ENCODE peak calls at places on chromosomes 12 and 14, in four cellular contexts. One of them, this sample, is unnamed.

GRCh38 chr12:10395390-10395998 is 5.7 kb upstream of the KLRK1 start:
- DNase-seq in IMR-90: peak
- DNase-seq in mesendoderm: peak
- DNase-seq in H1: no peak
- DNase-seq in this sample: peak

GRCh38 chr14:33343016-33343415 is 404.3 kb downstream of the NPAS3 start:
- DNase-seq in IMR-90: no peak
- DNase-seq in mesendoderm: peak
- DNase-seq in H1: no peak
- DNase-seq in this sample: no peak

GRCh38 chr14:75771614-75772013 is 110.6 kb downstream of the TTLL5 start:
- DNase-seq in IMR-90: no peak
- DNase-seq in mesendoderm: no peak
- DNase-seq in H1: no peak
- DNase-seq in this sample: no peak

GRCh38 chr12:127588224-127588623 is 678.7 kb upstream of the TMEM132C start:
- DNase-seq in IMR-90: peak
- DNase-seq in mesendoderm: peak
- DNase-seq in H1: no peak
- DNase-seq in this sample: no peak

GRCh38 chr12:122144885-122145284 is 29.1 kb downstream of the IL31 start:
- DNase-seq in IMR-90: no peak
- DNase-seq in mesendoderm: no peak
- DNase-seq in H1: no peak
- DNase-seq in this sample: no peak

GRCh38 chr14:101579372-101580080 is 18.2 kb downstream of the DIO3 start:
- DNase-seq in IMR-90: no peak
- DNase-seq in mesendoderm: no peak
- DNase-seq in H1: no peak
- DNase-seq in this sample: no peak

GRCh38 chr12:13851828-13852227 is 129.6 kb downstream of the GRIN2B start:
- DNase-seq in IMR-90: no peak
- DNase-seq in mesendoderm: peak
- DNase-seq in H1: peak
- DNase-seq in this sample: peak

GRCh38 chr14:45201908-45202307 is 51.1 kb downstream of the MIS18BP1 start:
- DNase-seq in IMR-90: no peak
- DNase-seq in mesendoderm: peak
- DNase-seq in H1: no peak
- DNase-seq in this sample: peak

GRCh38 chr12:67382206-67382871 is 113.2 kb downstream of the CAND1 start:
- DNase-seq in IMR-90: peak
- DNase-seq in mesendoderm: no peak
- DNase-seq in H1: no peak
- DNase-seq in this sample: no peak

GRCh38 chr14:103195828-103196615 is 72.8 kb downstream of the TNFAIP2 start:
- DNase-seq in IMR-90: no peak
- DNase-seq in mesendoderm: no peak
- DNase-seq in H1: no peak
- DNase-seq in this sample: no peak

GRCh38 chr14:60249321-60250251 is 565 bp downstream of the PPM1A start:
- DNase-seq in IMR-90: peak
- DNase-seq in mesendoderm: peak
- DNase-seq in H1: no peak
- DNase-seq in this sample: peak

GRCh38 chr12:95548539-95549391 is 2.5 kb downstream of the USP44 start:
- DNase-seq in IMR-90: peak
- DNase-seq in mesendoderm: peak
- DNase-seq in H1: no peak
- DNase-seq in this sample: peak

GRCh38 chr14:95660550-95661515 is 25.4 kb upstream of the TCL1B start:
- DNase-seq in IMR-90: no peak
- DNase-seq in mesendoderm: peak
- DNase-seq in H1: no peak
- DNase-seq in this sample: no peak

GRCh38 chr14:67641902-67642749 is 22.4 kb downstream of the ARG2 start:
- DNase-seq in IMR-90: no peak
- DNase-seq in mesendoderm: no peak
- DNase-seq in H1: no peak
- DNase-seq in this sample: no peak

GRCh38 chr12:50637870-50638481 is 125.9 kb upstream of the ATF1 start:
- DNase-seq in IMR-90: peak
- DNase-seq in mesendoderm: peak
- DNase-seq in H1: no peak
- DNase-seq in this sample: no peak

GRCh38 chr12:27347779-27348178 is 15.1 kb downstream of the BMAL2 start:
- DNase-seq in IMR-90: no peak
- DNase-seq in mesendoderm: peak
- DNase-seq in H1: no peak
- DNase-seq in this sample: no peak

GRCh38 chr12:20194171-20194570 is 174.2 kb upstream of the PDE3A start:
- DNase-seq in IMR-90: peak
- DNase-seq in mesendoderm: peak
- DNase-seq in H1: peak
- DNase-seq in this sample: peak

GRCh38 chr12:62716866-62717477 is 218.0 kb downstream of the PPM1H start:
- DNase-seq in IMR-90: no peak
- DNase-seq in mesendoderm: no peak
- DNase-seq in H1: no peak
- DNase-seq in this sample: no peak

GRCh38 chr12:52767020-52767379 is 10.1 kb downstream of the KRT76 start:
- DNase-seq in IMR-90: no peak
- DNase-seq in mesendoderm: no peak
- DNase-seq in H1: no peak
- DNase-seq in this sample: no peak

GRCh38 chr12:52766351-52767019 is 10.7 kb downstream of the KRT76 start:
- DNase-seq in IMR-90: no peak
- DNase-seq in mesendoderm: no peak
- DNase-seq in H1: no peak
- DNase-seq in this sample: no peak

GRCh38 chr12:52763991-52764390 is 13.2 kb downstream of the KRT76 start:
- DNase-seq in IMR-90: no peak
- DNase-seq in mesendoderm: no peak
- DNase-seq in H1: no peak
- DNase-seq in this sample: no peak

GRCh38 chr12:52767427-52767826 is 9.7 kb downstream of the KRT76 start:
- DNase-seq in IMR-90: no peak
- DNase-seq in mesendoderm: no peak
- DNase-seq in H1: no peak
- DNase-seq in this sample: no peak

DNA sequence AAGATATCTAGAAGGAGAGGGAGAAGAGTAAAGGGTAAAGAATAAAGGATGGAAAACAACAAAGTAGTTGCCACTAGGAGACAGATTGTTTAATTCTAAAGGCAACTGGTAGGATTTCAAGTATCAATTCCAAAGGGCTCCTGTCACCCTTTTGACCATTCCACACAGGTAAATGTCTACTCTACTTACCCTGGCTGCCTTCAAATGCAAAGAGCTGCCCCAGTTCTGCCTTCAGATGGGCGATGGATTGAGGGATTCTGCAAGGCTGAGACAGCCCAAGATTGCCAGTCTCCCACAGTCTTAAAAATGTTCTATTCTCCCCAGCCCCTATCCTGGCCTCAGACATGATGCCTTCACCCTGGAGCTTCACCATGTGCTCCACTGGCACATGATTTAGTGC is 11.4 kb downstream of the KRT76 start:
- DNase-seq in IMR-90: no peak
- DNase-seq in mesendoderm: no peak
- DNase-seq in H1: no peak
- DNase-seq in this sample: no peak
- H3K56ac ChIP-seq in IMR-90: no peak
- H3K56ac ChIP-seq in mesendoderm: no peak
- H3K56ac ChIP-seq in H1: no peak
- H3K56ac ChIP-seq in this sample: no peak

DNA sequence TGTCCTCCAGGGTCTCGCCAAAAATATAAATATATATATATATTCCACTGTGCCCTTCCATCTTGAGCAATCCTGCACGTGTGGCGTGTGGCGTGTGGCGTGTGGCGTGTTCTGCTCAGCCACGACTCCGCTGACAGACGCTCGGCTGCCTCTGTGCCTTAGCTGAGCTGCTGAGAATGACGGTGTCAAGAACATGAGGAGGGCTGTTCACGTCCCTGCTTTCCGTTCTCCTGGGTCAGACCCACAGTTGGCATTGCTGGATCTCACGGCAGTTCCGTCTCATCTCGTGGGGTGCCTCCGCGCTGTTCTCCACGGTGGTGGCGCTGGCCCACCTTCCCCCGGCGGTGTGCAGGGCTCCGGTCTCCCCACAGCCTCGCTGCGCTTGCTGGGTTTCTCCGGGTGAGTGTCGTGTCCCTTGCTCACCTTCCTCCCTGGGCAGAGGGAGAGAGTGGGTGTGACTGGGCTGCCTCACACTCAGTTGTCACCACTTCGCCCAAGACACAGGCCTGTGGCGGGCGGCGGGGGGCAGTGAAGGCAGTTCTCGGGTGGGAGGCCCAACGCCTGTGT is 9.4 kb downstream of the GPR132 start:
- DNase-seq in IMR-90: no peak
- DNase-seq in mesendoderm: no peak
- DNase-seq in H1: no peak
- DNase-seq in this sample: peak
- H3K56ac ChIP-seq in IMR-90: no peak
- H3K56ac ChIP-seq in mesendoderm: peak
- H3K56ac ChIP-seq in H1: no peak
- H3K56ac ChIP-seq in this sample: no peak

GRCh38 chr12:124277394-124278222 is 17.3 kb upstream of the RFLNA start:
- DNase-seq in IMR-90: no peak
- DNase-seq in mesendoderm: peak
- DNase-seq in H1: no peak
- DNase-seq in this sample: no peak
- H3K56ac ChIP-seq in IMR-90: no peak
- H3K56ac ChIP-seq in mesendoderm: no peak
- H3K56ac ChIP-seq in H1: no peak
- H3K56ac ChIP-seq in this sample: no peak

DNA sequence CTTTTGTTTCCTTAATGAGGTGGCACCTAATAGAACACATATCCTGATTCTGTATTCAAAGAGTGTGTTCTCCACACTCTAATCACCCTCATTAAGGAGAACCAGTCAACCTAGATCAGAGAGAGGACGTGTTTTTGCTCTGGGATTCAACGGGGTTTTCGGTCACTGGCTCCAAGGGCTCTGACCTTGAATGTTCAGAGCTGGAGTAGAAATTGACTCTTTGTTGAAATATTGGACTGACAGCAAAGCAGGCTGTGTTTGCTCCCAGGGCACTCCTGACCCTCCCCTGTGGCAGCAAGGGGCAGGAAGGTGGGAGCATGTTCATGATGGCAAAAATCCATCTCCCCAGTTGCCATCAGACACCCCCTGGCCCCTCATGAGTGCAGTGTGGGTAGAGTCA is 1193.0 kb downstream of the AACS start:
- DNase-seq in IMR-90: no peak
- DNase-seq in mesendoderm: no peak
- DNase-seq in H1: no peak
- DNase-seq in this sample: no peak
- H3K56ac ChIP-seq in IMR-90: no peak
- H3K56ac ChIP-seq in mesendoderm: no peak
- H3K56ac ChIP-seq in H1: no peak
- H3K56ac ChIP-seq in this sample: no peak

DNA sequence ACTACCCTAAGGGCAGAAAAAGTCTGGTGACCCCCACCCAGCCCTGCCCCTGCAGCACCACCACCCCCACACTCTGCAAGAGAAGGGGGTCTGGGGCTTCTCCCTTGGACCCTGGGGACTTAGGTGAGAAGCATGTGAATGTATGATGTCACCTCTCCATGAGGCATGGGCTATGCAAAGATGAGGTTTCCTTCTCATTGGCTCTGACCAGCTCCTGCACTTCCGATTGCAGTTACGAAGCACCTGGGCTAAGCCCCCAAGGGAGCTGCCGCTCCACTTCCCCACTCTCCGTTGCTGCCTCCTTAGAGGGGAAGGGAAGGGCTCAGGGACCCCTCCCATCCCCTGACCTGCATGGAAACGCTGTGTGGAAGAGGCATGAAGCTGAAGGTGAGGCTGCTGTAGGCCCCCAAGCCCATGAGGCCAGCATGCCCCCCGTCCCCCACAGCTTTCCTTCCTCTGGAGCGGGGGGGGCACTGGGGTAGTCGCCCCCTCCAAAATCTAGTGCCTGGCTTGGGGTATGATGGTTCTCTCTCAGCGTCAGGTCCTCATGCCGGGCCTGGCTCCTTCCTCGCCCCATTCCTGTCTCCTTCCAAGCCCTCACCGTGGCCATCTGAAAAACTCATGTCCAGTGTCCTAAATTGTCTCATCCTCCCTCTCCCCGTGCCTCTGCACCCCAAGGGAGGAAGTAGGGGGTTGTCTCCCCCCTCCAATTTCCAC is 5.5 kb upstream of the DDX23 start:
- DNase-seq in IMR-90: no peak
- DNase-seq in mesendoderm: peak
- DNase-seq in H1: no peak
- DNase-seq in this sample: no peak
- H3K56ac ChIP-seq in IMR-90: no peak
- H3K56ac ChIP-seq in mesendoderm: peak
- H3K56ac ChIP-seq in H1: no peak
- H3K56ac ChIP-seq in this sample: no peak

DNA sequence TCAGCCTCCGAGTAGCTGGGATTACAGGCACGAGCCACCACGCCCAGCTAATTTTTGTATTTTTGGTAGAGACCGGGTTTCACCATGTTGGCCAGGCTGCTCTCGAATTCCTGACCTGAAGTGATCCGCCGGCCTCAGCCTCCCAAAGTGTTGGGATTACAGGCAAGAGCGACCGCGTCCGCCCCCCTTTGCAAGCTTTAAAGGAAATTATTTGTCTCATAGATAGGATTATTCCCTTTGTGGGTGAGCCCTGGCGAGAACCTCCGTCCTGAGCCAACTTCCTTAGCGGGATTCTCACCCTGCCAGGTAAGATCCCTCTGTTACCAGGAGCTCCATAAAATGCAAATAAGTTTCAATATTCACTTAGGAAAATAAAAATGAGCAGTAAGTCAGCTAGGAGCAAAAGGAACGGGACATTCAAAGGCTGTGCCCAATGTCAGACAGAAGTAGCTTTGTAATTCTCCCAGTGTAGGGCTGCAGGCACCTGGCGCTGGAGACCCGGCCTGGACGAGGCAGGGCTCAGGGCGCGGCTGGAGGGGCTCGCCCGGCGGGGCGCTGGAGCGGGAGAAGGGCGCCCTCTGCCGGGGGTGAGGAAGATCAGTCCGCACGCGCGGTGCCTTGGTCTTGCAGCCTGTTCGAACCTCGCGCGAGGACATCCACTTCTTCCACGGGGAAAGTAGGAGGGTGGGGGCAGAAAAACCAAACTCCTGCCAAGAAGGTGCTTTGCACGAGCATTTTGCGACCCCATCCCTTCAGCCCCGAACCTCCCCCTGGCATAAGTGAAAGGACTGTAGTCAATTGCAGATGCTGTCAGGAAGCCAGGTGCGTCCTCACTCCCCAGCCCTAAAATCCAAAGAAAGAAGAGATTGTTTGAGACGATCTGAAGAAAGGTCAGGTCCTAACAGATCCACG is 47.1 kb upstream of the PLXNC1 start:
- DNase-seq in IMR-90: peak
- DNase-seq in mesendoderm: peak
- DNase-seq in H1: peak
- DNase-seq in this sample: peak
- H3K56ac ChIP-seq in IMR-90: peak
- H3K56ac ChIP-seq in mesendoderm: peak
- H3K56ac ChIP-seq in H1: no peak
- H3K56ac ChIP-seq in this sample: no peak